ENCODE peak calls at places on chromosome 4, in five cellular contexts. Y is suprapubic skin, B is K562, P is HCT116, G is transverse colon. H is an unnamed sample.

GRCh38 chr4:73922766-73923630 is 53.8 kb downstream of the CXCL1 start:
- DNase-seq in Y (no peak), P (peak; percentile 15), G (no peak), B (peak; percentile 36), H (no peak)

GRCh38 chr4:52956691-52957090 is 94.6 kb downstream of the RASL11B start:
- DNase-seq in G (no peak), B (no peak), Y (no peak), P (no peak), H (no peak)

GRCh38 chr4:102500371-102501175 is 586 bp upstream of the NFKB1 start:
- DNase-seq in Y (peak; percentile 79), P (no peak), B (peak; percentile 37), G (peak; percentile 52), H (no peak)

GRCh38 chr4:145694929-145695328 is 15.0 kb downstream of the C4orf51 start:
- DNase-seq in Y (no peak), G (no peak), B (no peak), P (no peak), H (no peak)

GRCh38 chr4:184143770-184144564 is 73.7 kb downstream of the ENPP6 start:
- DNase-seq in G (no peak), B (no peak), Y (no peak), P (no peak), H (no peak)

GRCh38 chr4:105306158-105306781 is 159.6 kb downstream of the TET2 start:
- DNase-seq in G (no peak), B (no peak), Y (no peak), P (no peak), H (peak; percentile 20)

GRCh38 chr4:81650871-81651270 is 179.2 kb upstream of the RASGEF1B start:
- DNase-seq in P (no peak), Y (no peak), G (no peak), B (no peak), H (no peak)

GRCh38 chr4:20015825-20016224 is 235.9 kb upstream of the SLIT2 start:
- DNase-seq in G (no peak), B (no peak), Y (no peak), P (no peak), H (no peak)

GRCh38 chr4:153520871-153521329 is 54.7 kb downstream of the TMEM131L start:
- DNase-seq in B (peak; percentile 65), P (no peak), G (no peak), Y (no peak), H (no peak)

GRCh38 chr4:71524746-71525145 is 185.9 kb downstream of the SLC4A4 start:
- DNase-seq in P (no peak), B (no peak), Y (no peak), G (no peak), H (no peak)

GRCh38 chr4:38071801-38072567 is 111.8 kb downstream of the PTTG2 start:
- DNase-seq in G (no peak), B (no peak), Y (no peak), P (no peak), H (no peak)

GRCh38 chr4:140172960-140173359 is 19.0 kb upstream of the MAML3 start:
- DNase-seq in P (no peak), G (no peak), Y (no peak), B (no peak), H (no peak)

GRCh38 chr4:107380836-107381438 is 339.1 kb downstream of the PAPSS1 start:
- DNase-seq in P (no peak), Y (no peak), B (no peak), G (no peak), H (no peak)

GRCh38 chr4:61520688-61521160 is 320.6 kb downstream of the ADGRL3 start:
- DNase-seq in Y (no peak), G (no peak), B (no peak), P (no peak), H (no peak)

GRCh38 chr4:137749466-137749865 is 217.2 kb upstream of the PCDH18 start:
- DNase-seq in G (no peak), B (no peak), Y (no peak), P (no peak), H (no peak)

GRCh38 chr4:130210871-130211270 is 1114.9 kb downstream of the C4orf33 start:
- DNase-seq in B (no peak), G (no peak), P (peak; percentile 2), Y (no peak), H (no peak)

GRCh38 chr4:99024481-99025275 is 29.2 kb downstream of the METAP1 start:
- DNase-seq in B (peak; percentile 45), Y (no peak), P (no peak), G (peak; percentile 48), H (no peak)

GRCh38 chr4:25068386-25068785 is 37.6 kb upstream of the LGI2 start:
- DNase-seq in B (no peak), Y (no peak), G (no peak), P (no peak), H (no peak)

GRCh38 chr4:5995901-5996623 is 22.2 kb downstream of the C4orf50 start:
- DNase-seq in Y (peak; percentile 47), P (no peak), B (no peak), G (no peak), H (no peak)

GRCh38 chr4:7526929-7527535 is 92.3 kb upstream of the PSAPL1 start:
- DNase-seq in B (no peak), P (no peak), G (no peak), Y (no peak), H (no peak)

GRCh38 chr4:105133976-105134375 is 12.7 kb upstream of the TET2 start:
- DNase-seq in G (no peak), Y (no peak), B (no peak), P (no peak), H (no peak)

GRCh38 chr4:77819409-77819835 is 254 bp upstream of the CNOT6L start:
- DNase-seq in Y (peak; percentile 69), B (no peak), P (no peak), G (no peak), H (peak; percentile 28)

GRCh38 chr4:185839770-185840169 is 27.8 kb upstream of the SORBS2 start:
- DNase-seq in P (no peak), Y (no peak), B (no peak), G (no peak), H (no peak)

GRCh38 chr4:825969-826330 is at the start of gene CPLX1:
- DNase-seq in Y (no peak), G (peak; percentile 35), B (peak; percentile 64), P (no peak), H (no peak)

GRCh38 chr4:97576955-97577354 is 566.3 kb downstream of the STPG2 start:
- DNase-seq in P (no peak), B (no peak), G (no peak), Y (no peak), H (no peak)

GRCh38 chr4:90769251-90769650 is 642.1 kb downstream of the CCSER1 start:
- DNase-seq in P (no peak), B (no peak), G (no peak), Y (no peak), H (no peak)

GRCh38 chr4:101853028-101853427 is 62.5 kb downstream of the BANK1 start:
- DNase-seq in G (no peak), Y (no peak), B (no peak), P (no peak), H (no peak)

GRCh38 chr4:1208266-1208961 is 36.0 kb upstream of the SPON2 start:
- DNase-seq in G (peak; percentile 30), Y (peak; percentile 66), P (no peak), B (no peak), H (no peak)

GRCh38 chr4:153188966-153189801 is 15.1 kb upstream of the TRIM2 start:
- DNase-seq in P (no peak), Y (no peak), G (no peak), B (no peak), H (no peak)

DNA sequence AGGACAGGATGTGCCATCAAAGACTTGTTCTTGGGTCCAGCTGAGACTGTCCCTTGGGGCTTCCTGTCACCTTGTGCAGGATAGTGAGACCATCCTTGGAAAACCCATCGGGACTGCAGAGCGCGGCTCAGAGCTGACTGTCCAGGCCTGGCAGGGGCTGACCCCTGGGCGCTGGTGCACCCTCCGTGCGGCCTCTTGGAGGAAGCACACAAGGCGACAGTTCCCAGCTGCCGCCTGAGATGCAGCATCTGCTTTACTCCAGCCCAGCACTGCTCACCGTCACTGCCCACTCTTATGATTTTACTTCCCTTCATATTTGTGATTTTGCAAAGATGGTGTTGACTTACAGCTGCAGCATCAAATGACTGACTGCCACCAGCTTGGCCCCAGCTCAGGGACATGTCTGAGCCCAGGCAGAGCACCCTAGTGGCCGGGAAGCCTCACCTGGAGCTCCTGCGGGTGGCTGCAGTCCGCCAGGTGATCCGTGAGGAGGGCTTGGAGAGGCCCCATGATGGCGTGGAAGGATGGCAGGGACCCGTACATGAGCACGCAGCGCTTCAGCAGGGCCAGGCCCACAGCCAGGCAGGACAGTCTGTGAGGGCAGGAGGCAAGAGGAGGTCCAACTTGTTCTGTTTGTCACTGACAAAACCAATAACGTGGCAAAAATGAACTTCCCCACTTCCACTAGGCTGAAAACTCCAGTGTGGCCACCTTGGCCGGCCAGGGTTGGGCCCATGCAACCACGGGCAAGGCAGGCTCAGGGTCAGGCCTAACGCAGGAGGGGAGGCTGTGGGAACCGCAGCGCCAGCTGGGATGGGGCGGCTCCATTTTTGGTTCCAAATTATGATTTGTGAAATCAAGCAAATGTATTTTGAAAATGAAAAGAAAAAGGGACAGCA is 21.8 kb downstream of the NOP14 start:
- DNase-seq in Y (no peak), P (no peak), G (peak; percentile 7), B (no peak), H (no peak)
- TF ChIP-seq POLR2AphosphoS5 in Y (no peak), P (no peak), G (no peak), B (no peak), H (no peak)

GRCh38 chr4:127829014-127829413 is 46.9 kb downstream of the HSPA4L start:
- DNase-seq in Y (no peak), P (no peak), B (no peak), G (no peak), H (no peak)
- TF ChIP-seq POLR2AphosphoS5 in Y (no peak), P (no peak), B (no peak), G (no peak), H (no peak)

DNA sequence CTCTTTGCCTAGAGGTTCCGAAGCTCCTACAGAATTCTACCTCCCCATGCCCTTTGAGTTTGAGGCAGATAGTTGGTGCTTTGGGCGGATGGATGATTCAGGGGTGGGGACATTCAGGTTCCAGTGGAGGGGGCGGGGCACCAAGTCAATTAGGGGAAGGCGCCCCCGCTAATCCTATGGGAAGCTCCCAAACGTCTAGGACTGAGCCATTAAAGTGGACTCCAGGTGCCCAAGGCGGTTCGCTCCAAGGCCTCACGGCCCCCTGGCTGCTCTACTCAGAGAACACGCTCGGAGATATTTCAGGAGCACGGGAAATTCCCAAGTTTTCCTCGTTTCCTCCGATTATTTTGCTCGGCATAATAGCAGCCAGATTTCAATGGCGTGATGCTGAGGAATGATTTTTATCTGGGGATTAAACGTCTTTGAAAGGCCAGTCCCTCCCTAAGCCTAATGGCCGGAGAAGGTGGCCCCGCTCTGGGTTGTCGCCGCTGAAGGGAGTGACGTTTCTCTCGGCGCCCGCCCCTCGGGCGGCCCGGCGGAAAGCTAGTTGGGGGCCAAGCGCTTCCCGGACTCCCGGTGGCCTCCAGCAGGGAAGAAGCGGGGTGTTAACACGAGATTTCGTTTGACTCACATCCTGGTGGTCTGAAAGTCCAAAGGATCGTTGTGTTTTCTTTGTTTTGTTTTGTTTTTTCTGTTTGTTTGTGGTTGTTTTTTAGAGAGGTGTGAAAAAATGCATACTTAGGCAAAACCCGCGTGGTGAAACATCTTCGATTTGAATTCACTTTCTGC is 1.5 kb downstream of the MSX1 start:
- DNase-seq in Y (no peak), B (no peak), G (no peak), P (no peak), H (no peak)
- TF ChIP-seq POLR2AphosphoS5 in Y (no peak), B (no peak), G (no peak), P (no peak), H (no peak)

DNA sequence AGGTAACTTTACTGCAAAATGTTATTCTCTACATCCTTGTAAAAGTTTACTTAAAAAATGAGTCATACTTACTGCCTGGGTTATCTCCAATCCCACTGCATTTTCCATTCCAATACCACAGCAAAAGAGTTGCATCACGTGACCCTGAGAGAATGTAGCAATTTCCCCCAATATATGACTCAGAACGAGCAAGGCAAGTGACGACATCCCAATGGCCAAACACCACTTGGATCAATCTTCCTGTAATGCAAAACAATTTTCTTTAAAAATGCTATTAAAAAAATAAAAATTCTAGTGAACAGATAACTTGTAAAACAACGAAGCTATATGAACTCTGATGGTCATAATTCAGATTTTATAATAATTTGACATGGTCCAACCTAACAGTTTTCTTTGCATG is 224.3 kb downstream of the DCLK2 start:
- DNase-seq in B (peak; percentile 76), G (no peak), P (peak; percentile 53), Y (no peak), H (no peak)
- TF ChIP-seq POLR2AphosphoS5 in B (no peak), G (peak; percentile 42), P (no peak), Y (no peak), H (no peak)